ENCODE peak calls at places on chromosome 4, in four cellular contexts. P is caudate nucleus; L is naive thymus-derived CD8-positive, alpha-beta T cell; K is stromal cell of bone marrow. B is an unnamed sample.

GRCh38 chr4:7607156-7607910 is 172.6 kb upstream of the PSAPL1 start:
- DNase-seq in P (no peak), L (no peak), K (no peak), B (no peak)

GRCh38 chr4:10524196-10524833 is 67.1 kb upstream of the ZNF518B start:
- DNase-seq in P (no peak), L (no peak), K (no peak), B (no peak)

GRCh38 chr4:140472156-140472555 is 25.9 kb downstream of the MGAT4D start:
- DNase-seq in P (no peak), L (no peak), K (no peak), B (no peak)

GRCh38 chr4:15882675-15883086 is 55.9 kb downstream of the FGFBP1 start:
- DNase-seq in P (peak), L (peak), K (peak), B (no peak)

GRCh38 chr4:165965503-165965902 is 92.5 kb downstream of the TLL1 start:
- DNase-seq in P (no peak), L (no peak), K (no peak), B (no peak)

GRCh38 chr4:108443585-108443984 is 176.8 kb upstream of the RPL34 start:
- DNase-seq in P (no peak), L (no peak), K (no peak), B (no peak)

GRCh38 chr4:119025440-119025839 is 110.2 kb upstream of the MYOZ2 start:
- DNase-seq in P (no peak), L (no peak), K (no peak), B (no peak)

GRCh38 chr4:9944431-9945425 is 76.6 kb downstream of the SLC2A9 start:
- DNase-seq in P (no peak), L (no peak), K (no peak), B (no peak)

GRCh38 chr4:150862829-150863228 is 152.3 kb downstream of the LRBA start:
- DNase-seq in P (no peak), L (no peak), K (no peak), B (no peak)